ENCODE peak calls at places on chromosomes 16 and 17, in five cellular contexts. Y is breast epithelium; R is SW480; F is stimulated activated CD8-positive, alpha-beta memory T cell treated with anti-CD3 and anti-CD28 coated beads, Interleukin-7, amount 100 ng/mL, for 1 hour; O is left ventricle myocardium inferior. J is an unnamed sample.

GRCh38 chr17:50148226-50149098 is 2.0 kb downstream of the PPP1R9B start:
- DNase-seq in Y (peak), R (peak), F (peak), O (peak), J (peak)

GRCh38 chr17:5533486-5534315 is 47.3 kb downstream of the MIS12 start:
- DNase-seq in Y (no peak), R (no peak), F (no peak), O (no peak), J (no peak)

GRCh38 chr17:50149425-50150353 is 788 bp downstream of the PPP1R9B start:
- DNase-seq in Y (no peak), R (peak), F (no peak), O (peak), J (no peak)

GRCh38 chr16:72999541-73000019 is 48.3 kb downstream of the ZFHX3 start:
- DNase-seq in Y (no peak), R (no peak), F (no peak), O (no peak), J (no peak)

GRCh38 chr17:44170499-44171201 is at the start of gene ASB16:
- DNase-seq in Y (no peak), R (no peak), F (no peak), O (peak), J (no peak)

GRCh38 chr17:52744179-52744578 is 585.7 kb upstream of the CA10 start:
- DNase-seq in Y (no peak), R (no peak), F (no peak), O (no peak), J (no peak)

GRCh38 chr17:65236321-65236720 is 99.2 kb downstream of the RGS9 start:
- DNase-seq in Y (no peak), R (no peak), F (no peak), O (no peak), J (no peak)

GRCh38 chr17:82228842-82229685 is at the start of gene SLC16A3:
- DNase-seq in Y (no peak), R (peak), F (peak), O (peak), J (no peak)

GRCh38 chr16:1137604-1138003 is 15.3 kb upstream of the CACNA1H start:
- DNase-seq in Y (no peak), R (peak), F (no peak), O (no peak), J (peak)

GRCh38 chr16:2737895-2738418 is 14.5 kb upstream of the SRRM2 start:
- DNase-seq in Y (no peak), R (no peak), F (no peak), O (no peak), J (no peak)

GRCh38 chr16:55056585-55057520 is 126.2 kb downstream of the IRX5 start:
- DNase-seq in Y (no peak), R (peak), F (no peak), O (no peak), J (no peak)

GRCh38 chr17:82495844-82496528 is 23.5 kb upstream of the FOXK2 start:
- DNase-seq in Y (no peak), R (peak), F (no peak), O (no peak), J (peak)

GRCh38 chr17:75633484-75634375 is 496 bp downstream of the SMIM5 start:
- DNase-seq in Y (peak), R (peak), F (peak), O (peak), J (peak)

GRCh38 chr16:2190659-2191445 is 5.6 kb downstream of the CASKIN1 start:
- DNase-seq in Y (no peak), R (no peak), F (no peak), O (no peak), J (peak)

GRCh38 chr17:51803161-51803560 is 355.4 kb downstream of the CA10 start:
- DNase-seq in Y (no peak), R (no peak), F (no peak), O (no peak), J (no peak)

GRCh38 chr17:73286863-73287296 is 24.9 kb downstream of the CDC42EP4 start:
- DNase-seq in Y (no peak), R (no peak), F (no peak), O (no peak), J (no peak)

GRCh38 chr17:39737761-39738567 is at the start of gene GRB7:
- DNase-seq in Y (peak), R (peak), F (no peak), O (no peak), J (peak)

GRCh38 chr17:6523330-6523729 is 33.0 kb downstream of the PITPNM3 start:
- DNase-seq in Y (no peak), R (peak), F (no peak), O (no peak), J (peak)

GRCh38 chr17:43020030-43020621 is 2.1 kb downstream of the VAT1 start:
- DNase-seq in Y (no peak), R (no peak), F (no peak), O (no peak), J (no peak)

GRCh38 chr16:68776821-68777485 is 39.9 kb downstream of the CDH1 start:
- DNase-seq in Y (no peak), R (no peak), F (no peak), O (no peak), J (no peak)

GRCh38 chr17:67615736-67616135 is 102.0 kb upstream of the NOL11 start:
- DNase-seq in Y (no peak), R (no peak), F (no peak), O (no peak), J (no peak)

GRCh38 chr16:70529051-70529777 is 5.6 kb downstream of the SF3B3 start:
- DNase-seq in Y (no peak), R (peak), F (no peak), O (no peak), J (peak)

GRCh38 chr17:30235386-30236296 is at the start of gene SLC6A4:
- DNase-seq in Y (no peak), R (no peak), F (no peak), O (no peak), J (no peak)

GRCh38 chr17:61528171-61528570 is 62.8 kb downstream of the NACA2 start:
- DNase-seq in Y (no peak), R (no peak), F (no peak), O (no peak), J (no peak)

GRCh38 chr16:86865866-86866675 is 287.7 kb downstream of the FOXL1 start:
- DNase-seq in Y (no peak), R (no peak), F (no peak), O (peak), J (no peak)

J was measured in HepG2.